ENCODE peak calls at places on chromosomes 7 and 10, in five cellular contexts. F is activated T-cell treated with anti-CD3 and anti-CD28 coated beads for 1 hour, H is astrocyte of the cerebellum, R is RPMI7951, Y is EH. S is an unnamed sample.

GRCh38 chr7:28179081-28180030 is 1.2 kb downstream of the JAZF1 start:
- DNase-seq in F (peak), H (no peak), R (peak), Y (peak), S (no peak)

GRCh38 chr7:84412161-84412969 is 217.8 kb upstream of the SEMA3A start:
- DNase-seq in F (no peak), H (peak), R (peak), Y (peak), S (peak)

GRCh38 chr10:13231808-13232207 is 2.4 kb downstream of the UCMA start:
- DNase-seq in F (no peak), H (no peak), R (no peak), Y (no peak), S (no peak)

GRCh38 chr10:27153855-27154198 is 357 bp downstream of the YME1L1 start:
- DNase-seq in F (no peak), H (no peak), R (peak), Y (peak), S (no peak)

GRCh38 chr7:2523941-2524807 is 4.6 kb downstream of the LFNG start:
- DNase-seq in F (no peak), H (no peak), R (peak), Y (peak), S (no peak)

GRCh38 chr7:128103498-128104108 is 72.4 kb upstream of the LRRC4 start:
- DNase-seq in F (no peak), H (no peak), R (peak), Y (peak), S (no peak)

GRCh38 chr7:155213955-155214327 is 83.7 kb upstream of the INSIG1 start:
- DNase-seq in F (no peak), H (no peak), R (no peak), Y (peak), S (no peak)

GRCh38 chr7:133753513-133753912 is 373.6 kb upstream of the LRGUK start:
- DNase-seq in F (no peak), H (no peak), R (no peak), Y (no peak), S (no peak)

GRCh38 chr10:117535045-117535751 is 7.3 kb upstream of the EMX2 start:
- DNase-seq in F (no peak), H (no peak), R (no peak), Y (no peak), S (no peak)

GRCh38 chr10:49187950-49188761 is at the start of gene TMEM273:
- DNase-seq in F (no peak), H (peak), R (no peak), Y (no peak), S (no peak)

GRCh38 chr7:105297309-105297708 is 91.4 kb downstream of the SRPK2 start:
- DNase-seq in F (no peak), H (no peak), R (no peak), Y (no peak), S (no peak)

GRCh38 chr10:77214799-77215198 is 422.8 kb downstream of the KCNMA1 start:
- DNase-seq in F (no peak), H (no peak), R (no peak), Y (no peak), S (no peak)

S was measured in HFF-Myc.